ENCODE peak calls at places on chromosomes 11 and 22, in six cellular contexts. Q, B, D, R, L and S are unnamed samples.

GRCh38 chr22:35539910-35540599 is 576 bp upstream of the RASD2 start:
- DNase-seq in Q (no peak), B (peak), D (peak), R (peak), L (no peak), S (no peak)

GRCh38 chr22:47376901-47377520 is 614.6 kb downstream of the TBC1D22A start:
- DNase-seq in Q (no peak), B (peak), D (no peak), R (no peak), L (no peak), S (no peak)

GRCh38 chr22:46428171-46428570 is 92.7 kb downstream of the TRMU start:
- DNase-seq in Q (no peak), B (no peak), D (no peak), R (no peak), L (no peak), S (no peak)

GRCh38 chr11:46239801-46240061 is 37.7 kb upstream of the CREB3L1 start:
- DNase-seq in Q (no peak), B (no peak), D (no peak), R (no peak), L (peak), S (peak)

GRCh38 chr11:47342036-47342803 is 10.3 kb downstream of the MYBPC3 start:
- DNase-seq in Q (no peak), B (no peak), D (no peak), R (no peak), L (no peak), S (no peak)

GRCh38 chr11:122159173-122159701 is 43.2 kb upstream of the BLID start:
- DNase-seq in Q (peak), B (no peak), D (peak), R (no peak), L (peak), S (peak)

GRCh38 chr11:36693139-36693845 is 95.3 kb upstream of the RAG2 start:
- DNase-seq in Q (no peak), B (no peak), D (no peak), R (no peak), L (no peak), S (no peak)

GRCh38 chr11:130513132-130513531 is 64.7 kb downstream of the ADAMTS15 start:
- DNase-seq in Q (no peak), B (no peak), D (no peak), R (no peak), L (peak), S (peak)

GRCh38 chr11:109971184-109971523 is 122.0 kb upstream of the ZC3H12C start:
- DNase-seq in Q (peak), B (no peak), D (peak), R (peak), L (peak), S (peak)

DNA sequence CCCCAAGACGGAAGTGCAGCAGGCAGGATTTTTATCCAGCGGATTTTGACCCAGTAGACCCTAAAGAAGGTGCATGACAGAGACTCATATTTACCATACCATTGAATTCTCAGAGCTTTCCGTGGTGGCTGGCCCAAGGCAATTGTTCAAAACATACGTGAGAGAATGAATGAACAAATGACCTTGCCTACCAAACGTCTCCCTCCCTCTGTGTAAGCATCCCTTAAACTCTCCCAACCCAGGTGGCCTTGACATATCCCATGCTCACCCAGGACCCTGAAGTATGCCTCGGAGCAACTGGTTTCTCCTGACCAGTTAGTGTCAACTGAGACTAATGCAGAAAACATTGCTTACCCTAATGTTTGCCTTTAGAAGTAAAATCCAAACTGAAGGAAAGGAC is 154.9 kb downstream of the TEAD1 start:
- DNase-seq in Q (no peak), B (no peak), D (no peak), R (no peak), L (no peak), S (no peak)
- H3K4me3 ChIP-seq in Q (no peak), B (no peak), D (no peak), R (peak), L (no peak), S (peak)

GRCh38 chr11:22829231-22830081 is at the start of gene SVIP:
- DNase-seq in Q (peak), B (peak), D (peak), R (peak), L (peak), S (peak)
- TF ChIP-seq CTCF in Q (peak), B (peak), D (peak), R (peak), L (peak), S (peak)

DNA sequence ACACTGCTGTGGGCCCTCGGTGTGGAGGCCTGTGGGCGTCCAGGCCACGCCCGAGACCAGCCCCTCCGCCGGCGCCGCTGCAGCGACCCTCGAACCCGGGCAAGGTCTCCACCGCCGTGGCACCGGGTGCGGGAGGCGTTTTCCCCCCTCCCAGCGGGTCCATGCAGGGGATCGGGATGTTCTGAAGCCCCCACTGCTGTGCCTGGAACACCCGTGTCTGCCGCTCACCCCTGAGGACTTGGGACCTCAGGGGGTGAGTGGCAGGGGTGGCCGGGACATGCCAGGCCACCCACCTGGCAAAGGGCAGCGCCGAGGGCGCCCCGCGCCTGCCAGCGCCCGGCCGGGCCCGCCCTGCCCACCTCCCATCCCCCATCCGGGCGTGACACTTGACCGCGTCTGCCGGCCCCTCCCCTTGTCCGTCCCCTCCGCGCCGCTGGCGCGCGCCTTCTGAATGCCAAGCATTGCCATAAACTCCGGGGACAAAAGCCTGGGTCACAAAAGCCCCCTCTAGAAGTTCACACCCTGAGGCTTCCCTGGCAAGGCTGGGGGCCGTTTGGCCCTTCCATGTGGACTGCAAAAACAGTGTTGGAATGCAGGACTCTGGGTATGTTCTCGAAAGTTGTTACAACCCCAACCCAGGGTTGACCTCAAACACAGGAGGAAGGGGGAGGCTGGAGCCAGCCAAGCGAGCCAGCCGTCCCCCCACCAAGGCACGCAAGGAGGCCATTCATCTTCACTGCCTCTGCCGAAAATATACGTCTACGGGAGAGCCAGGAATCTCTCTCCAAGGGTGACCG is 819 bp upstream of the KCNQ1OT1 start:
- DNase-seq in Q (no peak), B (peak), D (peak), R (peak), L (peak), S (peak)
- H3K4me3 ChIP-seq in Q (peak), B (peak), D (peak), R (peak), L (peak), S (peak)

GRCh38 chr22:43151251-43152000 is at the start of gene TSPO:
- DNase-seq in Q (no peak), B (peak), D (peak), R (peak), L (peak), S (peak)

GRCh38 chr22:43148581-43148980 is 2.8 kb upstream of the TSPO start:
- DNase-seq in Q (no peak), B (peak), D (no peak), R (no peak), L (no peak), S (no peak)

GRCh38 chr22:43152355-43153071 is 1.2 kb downstream of the TSPO start:
- DNase-seq in Q (no peak), B (peak), D (no peak), R (peak), L (peak), S (peak)

GRCh38 chr22:43152001-43152354 is 619 bp downstream of the TSPO start:
- DNase-seq in Q (no peak), B (no peak), D (no peak), R (no peak), L (no peak), S (no peak)

GRCh38 chr22:43150731-43151206 is 590 bp upstream of the TSPO start:
- DNase-seq in Q (no peak), B (peak), D (no peak), R (no peak), L (no peak), S (no peak)
- TF ChIP-seq CTCF in Q (no peak), B (no peak), D (no peak), R (no peak), L (no peak), S (no peak)

DNA sequence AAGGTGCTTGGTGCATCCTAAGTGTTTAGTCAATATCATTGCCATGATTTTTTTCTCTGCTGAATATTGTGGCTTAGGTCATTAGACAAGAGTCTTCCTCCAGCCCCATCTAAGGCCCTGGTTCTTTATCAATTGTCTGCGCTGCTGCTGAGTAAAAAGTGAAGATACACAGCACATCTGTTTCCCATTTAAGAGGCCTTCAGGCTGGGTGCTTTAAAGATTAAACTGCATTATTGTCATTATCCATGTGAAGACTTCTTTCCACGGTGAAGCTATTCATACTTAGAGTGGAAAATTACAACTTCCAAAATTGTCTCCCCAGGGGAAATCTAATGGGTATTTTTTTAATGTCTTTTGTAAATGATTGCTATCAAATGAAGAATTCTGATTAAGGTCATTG is 719.8 kb upstream of the LRRC4C start:
- DNase-seq in Q (no peak), B (no peak), D (no peak), R (no peak), L (peak), S (no peak)
- H3K4me3 ChIP-seq in Q (no peak), B (no peak), D (no peak), R (no peak), L (no peak), S (no peak)

GRCh38 chr11:44760917-44761545 is 34.3 kb downstream of the TSPAN18 start:
- DNase-seq in Q (peak), B (no peak), D (peak), R (no peak), L (peak), S (peak)
- TF ChIP-seq CTCF in Q (no peak), B (no peak), D (no peak), R (no peak), L (no peak), S (no peak)

DNA sequence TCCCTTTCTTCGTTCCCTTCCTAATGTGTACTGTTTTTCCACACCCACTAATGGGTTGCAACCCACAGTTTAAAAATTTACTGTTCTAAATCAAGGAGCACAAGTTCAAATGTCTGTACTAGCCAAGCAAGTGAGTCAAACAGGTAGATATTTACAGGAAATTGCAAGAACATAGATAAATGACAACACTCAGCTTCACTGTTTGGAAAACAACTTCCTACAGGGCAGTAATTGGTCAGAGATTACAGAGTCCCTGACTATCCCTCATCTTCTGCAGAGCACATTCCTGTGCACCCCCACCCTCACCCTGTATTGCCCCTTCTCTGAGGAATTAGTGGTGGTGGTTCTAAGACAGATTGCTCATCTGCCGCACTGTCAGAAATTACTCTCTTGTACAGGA is 1.9 kb downstream of the SERPING1 start:
- DNase-seq in Q (no peak), B (no peak), D (no peak), R (no peak), L (peak), S (peak)
- H3K4me3 ChIP-seq in Q (no peak), B (no peak), D (no peak), R (no peak), L (peak), S (peak)